ENCODE peak calls at places on chromosomes 3 and 15, in eight cellular contexts. T is uterus, A is brain microvascular endothelial cell, E is sigmoid colon, D is BJ, M is PC-9, R is left lung, Q is IMR-90. L is an unnamed sample.
A peak's percentile ranks its signal among the peaks of the same experiment; 100 is the strongest.

GRCh38 chr3:180229113-180229512 is 192.4 kb upstream of the PEX5L start:
- DNase-seq in A (no peak), D (no peak), E (no peak), R (no peak), T (no peak), M (no peak), Q (no peak), L (no peak)

GRCh38 chr15:62138124-62138523 is 27.0 kb downstream of the C2CD4B start:
- DNase-seq in A (peak; percentile 67), Q (peak; percentile 70), R (no peak), E (no peak), M (no peak), T (peak; percentile 32), D (no peak), L (no peak)

GRCh38 chr15:63677778-63678177 is 80.6 kb downstream of the FBXL22 start:
- DNase-seq in E (no peak), R (peak; percentile 92), D (no peak), A (no peak), T (no peak), M (no peak), Q (no peak), L (no peak)

GRCh38 chr15:89150762-89151305 is 62.6 kb downstream of the ABHD2 start:
- DNase-seq in A (no peak), M (no peak), E (peak; percentile 41), Q (no peak), D (no peak), T (no peak), R (no peak), L (no peak)

GRCh38 chr3:31014317-31015040 is 120.0 kb upstream of the GADL1 start:
- DNase-seq in D (no peak), M (no peak), A (no peak), Q (peak; percentile 19), R (no peak), T (no peak), E (no peak), L (no peak)

GRCh38 chr3:57682284-57682683 is 10.6 kb downstream of the DENND6A start:
- DNase-seq in M (no peak), D (no peak), A (peak; percentile 15), R (no peak), Q (peak; percentile 53), T (no peak), E (no peak), L (no peak)

GRCh38 chr3:31009881-31010280 is 115.4 kb upstream of the GADL1 start:
- DNase-seq in A (no peak), M (no peak), D (no peak), E (no peak), Q (no peak), T (no peak), R (no peak), L (no peak)

GRCh38 chr15:80659375-80659774 is 35.7 kb upstream of the ABHD17C start:
- DNase-seq in M (no peak), A (no peak), Q (no peak), D (no peak), E (no peak), R (no peak), T (no peak), L (no peak)

GRCh38 chr3:197490098-197490497 is 65.7 kb downstream of the BDH1 start:
- DNase-seq in T (no peak), R (no peak), A (peak; percentile 58), M (peak; percentile 95), Q (peak; percentile 57), D (peak; percentile 49), E (no peak), L (no peak)

GRCh38 chr3:24161841-24162240 is 216.8 kb downstream of the NR1D2 start:
- DNase-seq in M (peak; percentile 25), T (no peak), R (no peak), D (no peak), Q (peak; percentile 12), E (no peak), A (no peak), L (no peak)
- H3K4me3 ChIP-seq in M (no peak overlapping the region), T (no peak overlapping the region), R (no peak overlapping the region), D (no peak overlapping the region), Q (no peak overlapping the region), E (no peak overlapping the region), A (no peak overlapping the region), L (no peak overlapping the region)

GRCh38 chr15:83571820-83572707 is 81.9 kb upstream of the ADAMTSL3 start:
- DNase-seq in A (no peak), Q (peak; percentile 19), D (no peak), R (no peak), E (no peak), M (no peak), T (no peak), L (no peak)
- TF ChIP-seq CTCF in A (peak; percentile 60), Q (peak; percentile 51), D (peak; percentile 65), R (peak; percentile 37), E (peak; percentile 29), M (peak; percentile 75), T (peak; percentile 47), L (peak; percentile 37)

DNA sequence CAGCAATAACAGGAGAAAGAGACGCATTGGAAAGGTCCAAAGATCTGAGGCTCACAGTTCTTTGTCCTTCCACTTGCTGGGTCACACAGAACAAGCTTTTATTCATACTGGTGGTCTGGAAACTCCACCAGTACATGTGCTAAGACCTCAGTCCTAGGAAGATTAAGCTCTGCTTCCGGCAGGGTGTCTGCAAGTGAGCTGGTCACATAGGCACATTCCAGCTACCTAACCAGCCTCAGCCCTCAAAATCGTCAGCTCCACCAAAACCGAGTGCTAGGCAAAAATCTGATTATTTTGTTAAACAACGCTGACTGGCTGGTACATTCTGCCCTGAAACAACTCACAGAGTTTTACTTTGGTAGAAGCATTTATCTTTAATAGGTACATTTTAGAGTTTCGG is 2.2 kb downstream of the ZBED2 start:
- DNase-seq in R (no peak), A (no peak), T (no peak), Q (no peak), D (no peak), E (no peak), M (no peak), L (no peak)
- H3K27me3 ChIP-seq in R (no peaks in the 10 kb centered on the region), A (no peaks in the 10 kb centered on the region), T (no peaks in the 10 kb centered on the region), Q (no peaks in the 10 kb centered on the region), D (no peaks in the 10 kb centered on the region), E (no peaks in the 10 kb centered on the region), M (no peaks in the 10 kb centered on the region), L (no peaks in the 10 kb centered on the region)

DNA sequence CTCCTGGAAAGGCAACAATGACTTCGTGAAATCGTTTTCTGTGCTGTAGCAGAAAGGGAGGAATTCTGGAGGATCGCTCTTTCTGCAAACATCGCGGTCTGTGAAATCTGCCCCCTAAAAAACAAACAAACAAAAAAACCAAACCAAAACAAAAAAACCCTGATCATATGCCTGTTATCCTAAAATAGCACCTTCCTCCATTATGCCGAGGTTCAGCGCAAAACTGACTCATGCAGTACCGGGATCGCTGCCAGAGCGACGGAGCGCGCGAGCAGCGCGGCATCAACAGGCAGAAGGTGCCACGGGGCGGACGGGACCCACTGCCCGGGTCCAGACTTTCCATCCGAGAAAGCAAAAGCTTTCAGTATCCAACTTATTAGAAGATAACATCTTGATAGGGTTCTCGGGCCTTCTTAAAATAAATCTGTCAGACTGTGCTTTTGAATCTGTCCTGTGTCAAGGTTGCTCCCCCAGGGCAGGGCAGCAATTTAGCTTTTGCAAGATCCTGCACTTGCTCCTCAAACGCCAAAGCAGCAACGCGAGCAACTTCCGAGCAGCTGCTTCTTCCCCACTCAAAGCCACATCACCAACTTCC is 156.0 kb downstream of the FGF12 start:
- DNase-seq in T (peak; percentile 69), E (peak; percentile 70), R (peak; percentile 79), D (no peak), Q (peak; percentile 32), A (peak; percentile 43), M (peak; percentile 49), L (no peak)
- H3K4me3 ChIP-seq in T (peak overlapping the region; percentile 36), E (peak overlapping the region; percentile 51), R (no peak overlapping the region), D (peak overlapping the region; percentile 27), Q (peak overlapping the region; percentile 26), A (peak overlapping the region; percentile 42), M (peak overlapping the region; percentile 49), L (no peak overlapping the region)

DNA sequence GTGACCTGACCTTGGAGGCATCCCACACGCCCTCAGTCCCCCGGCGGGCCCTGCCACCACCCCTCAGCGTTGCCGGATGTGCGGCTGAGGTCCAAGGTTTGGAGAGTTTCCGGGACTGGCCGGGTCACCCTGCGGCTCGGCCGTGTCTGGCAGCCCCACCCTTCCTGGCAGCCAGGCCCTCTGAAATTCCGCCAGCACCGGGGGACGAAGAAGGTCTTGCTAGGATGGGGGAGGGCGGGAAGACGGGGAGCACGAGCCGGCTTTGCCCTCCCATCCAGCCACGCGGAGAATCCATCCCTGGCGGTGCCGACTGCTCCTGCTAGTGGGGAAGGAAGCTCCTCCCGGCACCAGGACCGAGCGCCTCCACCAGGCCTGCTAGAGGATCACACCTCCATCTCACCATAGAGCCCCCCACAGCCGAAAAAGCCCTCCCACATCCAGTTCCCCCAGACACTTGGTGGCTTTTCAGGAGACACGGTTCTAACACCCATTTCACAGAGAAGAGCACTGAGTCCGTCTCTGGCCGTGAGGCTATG is 81.5 kb downstream of the CPN2 start:
- DNase-seq in A (peak; percentile 40), M (peak; percentile 82), D (no peak), R (peak; percentile 88), E (peak; percentile 93), Q (no peak), T (peak; percentile 89), L (no peak)
- TF ChIP-seq CTCF in A (peak; percentile 65), M (peak; percentile 76), D (peak; percentile 27), R (peak; percentile 39), E (peak; percentile 49), Q (peak; percentile 14), T (peak; percentile 31), L (no peak)

GRCh38 chr15:93072440-93073394 is 16.3 kb downstream of the RGMA start:
- DNase-seq in A (peak; percentile 25), Q (peak; percentile 23), T (peak; percentile 93), M (peak; percentile 84), R (peak; percentile 91), D (no peak), E (peak; percentile 94), L (no peak)

GRCh38 chr15:93073465-93073952 is 15.5 kb downstream of the RGMA start:
- DNase-seq in R (no peak), M (peak; percentile 6), E (peak; percentile 83), D (no peak), Q (no peak), T (peak; percentile 53), A (no peak), L (peak; percentile 35)

GRCh38 chr15:93076875-93077274 is 12.1 kb downstream of the RGMA start:
- DNase-seq in M (no peak), Q (no peak), E (no peak), A (no peak), D (no peak), R (no peak), T (no peak), L (no peak)

GRCh38 chr15:93076217-93076616 is 12.8 kb downstream of the RGMA start:
- DNase-seq in Q (no peak), D (no peak), A (no peak), T (no peak), R (no peak), M (no peak), E (no peak), L (no peak)

DNA sequence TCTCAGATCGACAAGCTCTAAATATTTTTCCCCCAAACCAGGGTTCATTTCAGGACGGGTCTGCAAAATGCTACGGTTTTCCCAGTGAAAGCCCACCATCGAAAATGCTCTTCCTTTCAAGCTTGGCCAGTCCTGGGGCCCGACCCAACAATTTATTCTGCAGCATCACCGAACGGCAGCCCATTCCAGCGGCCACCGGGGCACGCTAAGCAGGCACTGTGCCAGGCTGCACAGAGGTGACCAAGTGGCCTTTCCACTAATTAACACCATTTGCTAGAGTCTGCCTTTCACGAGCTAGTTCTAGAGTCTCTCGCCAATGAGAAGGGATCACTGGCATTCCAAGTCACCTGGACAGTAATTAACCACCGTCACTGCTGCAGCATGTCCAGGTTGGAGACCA is 14.4 kb downstream of the RGMA start:
- DNase-seq in E (no peak), T (no peak), Q (no peak), A (no peak), M (no peak), R (no peak), D (no peak), L (no peak)
- H3K27me3 ChIP-seq in E (no peaks in the 10 kb centered on the region), T (no peaks in the 10 kb centered on the region), Q (peaks cover 48% of the 10 kb centered on the region), A (peaks cover 34% of the 10 kb centered on the region), M (peaks cover 36% of the 10 kb centered on the region), R (peaks cover 86% of the 10 kb centered on the region), D (peaks cover 13% of the 10 kb centered on the region), L (no peaks in the 10 kb centered on the region)

L was measured in CD8-positive, alpha-beta T cell.